ENCODE peak calls at places on chromosomes 4 and X, in five cellular contexts. M, E, R, J and Q are unnamed samples.

GRCh38 chr4:4788573-4788972 is 70.9 kb upstream of the MSX1 start:
- DNase-seq in M (no peak), E (no peak), R (no peak), J (no peak), Q (no peak)

GRCh38 chr4:69881173-69881773 is 21.3 kb upstream of the SULT1E1 start:
- DNase-seq in M (no peak), E (no peak), R (peak), J (peak), Q (no peak)

GRCh38 chr4:38128478-38129451 is 168.6 kb downstream of the PTTG2 start:
- DNase-seq in M (no peak), E (no peak), R (peak), J (no peak), Q (no peak)

GRCh38 chr4:121656269-121656641 is 40.5 kb downstream of the ANXA5 start:
- DNase-seq in M (no peak), E (no peak), R (peak), J (peak), Q (no peak)

GRCh38 chr4:74631338-74631737 is 163.0 kb downstream of the BTC start:
- DNase-seq in M (no peak), E (no peak), R (no peak), J (no peak), Q (no peak)

GRCh38 chrX:53445977-53446376 is 11.8 kb upstream of the HSD17B10 start:
- DNase-seq in M (no peak), E (peak), R (peak), J (peak), Q (no peak)

GRCh38 chrX:40996886-40997530 is 88.2 kb upstream of the USP9X start:
- DNase-seq in M (no peak), E (no peak), R (no peak), J (no peak), Q (no peak)

GRCh38 chrX:11049976-11050375 is 61.2 kb upstream of the HCCS start:
- DNase-seq in M (no peak), E (no peak), R (no peak), J (no peak), Q (no peak)

GRCh38 chr4:130359537-130359936 is 1263.6 kb downstream of the C4orf33 start:
- DNase-seq in M (no peak), E (no peak), R (no peak), J (no peak), Q (no peak)

GRCh38 chr4:70583952-70584834 is 7.9 kb upstream of the AMBN start:
- DNase-seq in M (no peak), E (no peak), R (no peak), J (no peak), Q (no peak)

GRCh38 chrX:13652256-13653021 is 502 bp upstream of the TCEANC start:
- DNase-seq in M (no peak), E (no peak), R (no peak), J (no peak), Q (no peak)

GRCh38 chr4:89657931-89658700 is 178.8 kb downstream of the SNCA start:
- DNase-seq in M (no peak), E (no peak), R (no peak), J (no peak), Q (no peak)

DNA sequence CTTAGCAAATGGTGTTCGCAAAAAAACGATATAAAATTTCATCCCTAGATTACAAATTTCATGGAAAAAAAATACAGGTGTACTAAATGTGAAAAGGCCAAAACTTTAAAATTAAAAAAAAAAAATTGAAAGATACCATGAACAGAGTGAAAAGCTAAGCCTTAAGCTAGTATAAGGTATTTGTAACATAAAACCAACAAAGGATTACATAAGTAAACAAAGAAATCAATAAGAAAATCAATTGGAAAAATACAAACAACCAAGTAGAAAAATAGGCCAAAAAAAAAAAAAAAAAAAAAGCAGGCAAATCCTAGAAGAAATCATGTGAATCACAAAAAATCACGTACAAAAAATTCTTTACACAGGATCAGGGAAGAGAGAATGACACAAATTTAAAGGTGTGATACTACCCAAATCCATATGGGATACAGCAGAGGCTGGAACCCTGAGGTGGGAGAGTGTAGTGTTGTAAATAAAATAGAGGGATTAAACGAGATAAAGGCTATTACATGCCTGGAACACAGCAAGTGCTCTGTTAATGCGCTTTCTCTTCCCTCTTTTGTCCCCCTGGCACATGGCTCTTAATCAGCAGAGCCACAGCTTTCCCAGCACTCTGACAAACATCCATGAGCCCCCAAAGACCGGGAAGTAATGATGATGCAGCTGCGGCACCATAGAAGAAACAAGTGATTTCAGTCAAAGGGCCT is 85.7 kb downstream of the RASL11B start:
- DNase-seq in M (no peak), E (no peak), R (no peak), J (no peak), Q (no peak)
- TF ChIP-seq CTCF in M (no peak), E (no peak), R (no peak), J (no peak), Q (no peak)

DNA sequence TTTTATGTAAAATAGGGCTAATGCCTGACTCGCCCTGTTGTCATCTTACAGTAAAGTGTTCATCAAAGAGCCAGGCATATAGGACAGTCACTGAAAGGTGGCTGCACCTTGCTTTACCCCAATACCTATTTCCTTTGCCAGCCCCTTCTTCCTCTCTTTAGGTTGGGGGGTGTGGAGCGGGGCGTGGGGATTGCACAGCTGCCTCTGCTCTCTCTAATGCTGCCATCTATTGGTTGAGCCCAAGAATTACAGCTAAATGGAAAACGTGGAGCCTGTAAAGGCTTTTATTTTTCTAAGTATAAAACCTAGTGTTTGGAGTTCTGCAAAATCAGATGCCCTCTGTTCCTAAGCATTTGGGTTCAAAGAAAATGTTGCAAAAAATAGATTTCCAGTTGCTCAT is 47.7 kb downstream of the ATG4A start:
- DNase-seq in M (no peak), E (no peak), R (no peak), J (no peak), Q (no peak)
- TF ChIP-seq CTCF in M (no peak), E (peak), R (no peak), J (peak), Q (no peak)

GRCh38 chr4:138979742-138980141 is 35.8 kb upstream of the NOCT start:
- DNase-seq in M (no peak), E (no peak), R (no peak), J (no peak), Q (no peak)

GRCh38 chr4:138984647-138985046 is 30.9 kb upstream of the NOCT start:
- DNase-seq in M (no peak), E (no peak), R (no peak), J (no peak), Q (no peak)

GRCh38 chr4:138982754-138983153 is 32.8 kb upstream of the NOCT start:
- DNase-seq in M (no peak), E (no peak), R (no peak), J (no peak), Q (no peak)

GRCh38 chr4:138983690-138984089 is 31.9 kb upstream of the NOCT start:
- DNase-seq in M (no peak), E (no peak), R (no peak), J (no peak), Q (no peak)

DNA sequence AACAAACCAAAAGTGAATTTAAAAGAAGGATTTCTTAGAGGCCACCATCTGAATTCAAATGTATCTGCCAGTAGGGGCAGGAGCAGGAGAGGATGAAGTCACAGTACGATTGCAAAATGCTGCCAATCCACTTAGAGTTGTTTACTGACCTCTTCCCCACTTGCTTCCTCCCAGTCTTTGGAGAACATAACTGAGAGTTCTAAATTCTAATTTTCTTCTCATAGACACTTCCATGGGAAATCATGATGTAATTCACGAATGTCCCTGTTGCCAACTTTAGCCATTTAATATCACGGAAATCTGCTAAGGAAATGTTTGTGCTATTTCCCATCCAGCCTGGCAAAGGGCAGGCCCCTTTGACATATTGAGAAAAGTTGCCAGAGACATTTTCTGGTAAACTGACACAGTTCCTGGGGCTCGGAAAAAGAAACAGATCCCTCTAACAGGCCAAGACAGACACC is 33.6 kb upstream of the NOCT start:
- DNase-seq in M (no peak), E (no peak), R (no peak), J (no peak), Q (no peak)
- TF ChIP-seq CTCF in M (no peak), E (peak), R (no peak), J (peak), Q (no peak)

GRCh38 chr4:55613621-55614020 is 21.6 kb upstream of the PDCL2 start:
- DNase-seq in M (no peak), E (no peak), R (no peak), J (no peak), Q (no peak)

GRCh38 chr4:55615008-55615407 is 21.1 kb downstream of the NMU start:
- DNase-seq in M (no peak), E (no peak), R (no peak), J (no peak), Q (no peak)

GRCh38 chr4:55617587-55618197 is 18.4 kb downstream of the NMU start:
- DNase-seq in M (no peak), E (no peak), R (peak), J (no peak), Q (no peak)

GRCh38 chr4:55618546-55619143 is 17.5 kb downstream of the NMU start:
- DNase-seq in M (no peak), E (no peak), R (no peak), J (no peak), Q (no peak)
- TF ChIP-seq CTCF in M (no peak), E (no peak), R (no peak), J (no peak), Q (no peak)